ENCODE peak calls at places on chromosome 18, in eight cellular contexts. Y, Z, Q, K, G, O, F and S are unnamed samples.

GRCh38 chr18:11775436-11775835 is 75.8 kb upstream of the CHMP1B start:
- DNase-seq in Q (no peak), F (no peak), Y (no peak), O (no peak), Z (no peak), G (no peak), K (no peak), S (no peak)

GRCh38 chr18:59707306-59707705 is 10.1 kb upstream of the CCBE1 start:
- DNase-seq in Y (no peak), G (no peak), Q (no peak), K (no peak), Z (no peak), F (no peak), O (no peak), S (no peak)

GRCh38 chr18:7585272-7585670 is 18.2 kb downstream of the PTPRM start:
- DNase-seq in F (no peak), O (no peak), G (no peak), Y (no peak), Z (no peak), Q (no peak), K (no peak), S (no peak)

GRCh38 chr18:36697905-36698304 is 130.9 kb downstream of the TPGS2 start:
- DNase-seq in K (no peak), Y (no peak), F (no peak), G (peak), O (no peak), Z (no peak), Q (no peak), S (no peak)

GRCh38 chr18:36758001-36758400 is 70.8 kb downstream of the TPGS2 start:
- DNase-seq in Z (no peak), O (no peak), F (no peak), Y (no peak), G (no peak), K (no peak), Q (no peak), S (no peak)

GRCh38 chr18:48319796-48320638 is 89.2 kb downstream of the ZBTB7C start:
- DNase-seq in G (no peak), Q (no peak), K (no peak), Y (no peak), O (no peak), F (no peak), Z (no peak), S (no peak)

GRCh38 chr18:36200354-36200771 is 13.1 kb downstream of the MOCOS start:
- DNase-seq in Z (no peak), Q (peak), K (no peak), F (no peak), O (no peak), Y (no peak), G (no peak), S (no peak)

GRCh38 chr18:11783716-11784331 is 67.4 kb upstream of the CHMP1B start:
- DNase-seq in Y (no peak), G (no peak), Q (no peak), K (no peak), F (no peak), Z (no peak), O (no peak), S (no peak)

GRCh38 chr18:25646971-25647370 is 295.0 kb upstream of the ZNF521 start:
- DNase-seq in G (peak), Y (no peak), Q (no peak), O (no peak), Z (no peak), F (no peak), K (no peak), S (no peak)

GRCh38 chr18:51514128-51514527 is 316.6 kb upstream of the MEX3C start:
- DNase-seq in Y (no peak), Z (no peak), K (no peak), O (no peak), F (no peak), G (no peak), Q (no peak), S (no peak)

GRCh38 chr18:33440011-33440383 is 524 bp downstream of the CCDC178 start:
- DNase-seq in Y (no peak), Q (peak), G (no peak), F (peak), Z (peak), O (no peak), K (peak), S (peak)

GRCh38 chr18:23938046-23938756 is 76.4 kb upstream of the TTC39C start:
- DNase-seq in Q (no peak), Y (no peak), F (no peak), Z (no peak), G (no peak), O (no peak), K (no peak), S (no peak)

GRCh38 chr18:58310517-58310916 is 266.5 kb downstream of the NEDD4L start:
- DNase-seq in Z (no peak), F (peak), O (no peak), Y (peak), K (no peak), Q (no peak), G (no peak), S (peak)

GRCh38 chr18:44637210-44638051 is 43.3 kb upstream of the SETBP1 start:
- DNase-seq in Z (no peak), O (no peak), K (no peak), Q (no peak), G (peak), Y (no peak), F (no peak), S (no peak)

GRCh38 chr18:32909798-32910561 is 137.2 kb upstream of the KLHL14 start:
- DNase-seq in F (no peak), O (no peak), G (no peak), Q (no peak), K (no peak), Y (no peak), Z (no peak), S (no peak)

GRCh38 chr18:49011291-49011746 is 60.6 kb upstream of the SMAD7 start:
- DNase-seq in F (peak), Z (no peak), O (no peak), Q (no peak), Y (no peak), K (no peak), G (no peak), S (no peak)

GRCh38 chr18:5237083-5237722 is 40.1 kb upstream of the AKAIN1 start:
- DNase-seq in G (no peak), Y (peak), Z (no peak), F (no peak), K (no peak), O (no peak), Q (no peak), S (peak)

GRCh38 chr18:37346048-37346447 is 219.6 kb downstream of the CELF4 start:
- DNase-seq in Y (no peak), G (no peak), K (no peak), Z (no peak), O (no peak), Q (no peak), F (no peak), S (no peak)

GRCh38 chr18:54109131-54109683 is 115.3 kb downstream of the MBD2 start:
- DNase-seq in G (no peak), K (no peak), F (no peak), Y (no peak), Z (no peak), O (no peak), Q (no peak), S (no peak)

GRCh38 chr18:69484699-69485396 is 84.2 kb downstream of the DOK6 start:
- DNase-seq in Q (no peak), O (no peak), K (no peak), G (peak), F (no peak), Y (no peak), Z (no peak), S (no peak)

GRCh38 chr18:25496544-25496943 is 144.6 kb upstream of the ZNF521 start:
- DNase-seq in F (no peak), G (no peak), Z (no peak), Y (no peak), O (no peak), Q (no peak), K (no peak), S (no peak)

GRCh38 chr18:6382968-6383367 is 31.7 kb downstream of the L3MBTL4 start:
- DNase-seq in O (no peak), F (peak), G (no peak), Y (no peak), K (no peak), Z (no peak), Q (no peak), S (no peak)

GRCh38 chr18:62425465-62426190 is 97.2 kb upstream of the ZCCHC2 start:
- DNase-seq in Z (peak), G (peak), F (peak), Y (peak), K (peak), Q (peak), O (peak), S (peak)

GRCh38 chr18:65298422-65298821 is 452.4 kb upstream of the CDH7 start:
- DNase-seq in G (no peak), K (no peak), Y (no peak), F (no peak), O (no peak), Z (no peak), Q (no peak), S (no peak)

GRCh38 chr18:34222396-34223163 is 2.1 kb downstream of the NOL4 start:
- DNase-seq in K (no peak), O (no peak), Q (no peak), Y (no peak), Z (peak), F (no peak), G (no peak), S (peak)